ENCODE peak calls at places on chromosome 11, in five cellular contexts. A, W, S, N and B are unnamed samples.

GRCh38 chr11:127035812-127036211 is 35.2 kb upstream of the KIRREL3 start:
- DNase-seq in A (no peak), W (no peak), S (no peak), N (no peak), B (no peak)

GRCh38 chr11:129917231-129917630 is 21.9 kb upstream of the NFRKB start:
- DNase-seq in A (no peak), W (no peak), S (no peak), N (no peak), B (peak)

GRCh38 chr11:19437760-19438159 is 197.0 kb upstream of the E2F8 start:
- DNase-seq in A (no peak), W (no peak), S (no peak), N (no peak), B (peak)

GRCh38 chr11:134750619-134751018 is 338.6 kb upstream of the B3GAT1 start:
- DNase-seq in A (no peak), W (no peak), S (no peak), N (no peak), B (no peak)

GRCh38 chr11:45285931-45286632 is at the start of gene SYT13:
- DNase-seq in A (peak), W (no peak), S (peak), N (no peak), B (no peak)

GRCh38 chr11:31943056-31943780 is 132.1 kb upstream of the PAX6 start:
- DNase-seq in A (no peak), W (no peak), S (peak), N (no peak), B (no peak)

GRCh38 chr11:25939691-25940090 is 392.2 kb upstream of the ANO3 start:
- DNase-seq in A (no peak), W (no peak), S (no peak), N (no peak), B (no peak)

GRCh38 chr11:96755752-96756151 is 365.9 kb downstream of the JRKL start:
- DNase-seq in A (no peak), W (no peak), S (no peak), N (no peak), B (no peak)

GRCh38 chr11:109729761-109730160 is 307.8 kb downstream of the C11orf87 start:
- DNase-seq in A (peak), W (no peak), S (no peak), N (peak), B (no peak)

GRCh38 chr11:47395225-47396048 is 13.0 kb upstream of the SLC39A13 start:
- DNase-seq in A (no peak), W (no peak), S (no peak), N (no peak), B (no peak)

GRCh38 chr11:127890026-127890611 is 697.2 kb downstream of the ETS1 start:
- DNase-seq in A (no peak), W (no peak), S (no peak), N (no peak), B (peak)

GRCh38 chr11:1574256-1575242 is 2.5 kb upstream of the DUSP8 start:
- DNase-seq in A (peak), W (peak), S (peak), N (peak), B (peak)

GRCh38 chr11:64318694-64319420 is 936 bp downstream of the PRDX5 start:
- DNase-seq in A (peak), W (no peak), S (no peak), N (no peak), B (no peak)

GRCh38 chr11:69101100-69101791 is 52.5 kb downstream of the TPCN2 start:
- DNase-seq in A (peak), W (peak), S (peak), N (peak), B (peak)

GRCh38 chr11:64355078-64355940 is 3.7 kb upstream of the RPS6KA4 start:
- DNase-seq in A (peak), W (peak), S (peak), N (no peak), B (peak)

GRCh38 chr11:89495951-89496350 is 4.8 kb upstream of the NOX4 start:
- DNase-seq in A (peak), W (no peak), S (peak), N (no peak), B (peak)

GRCh38 chr11:108835624-108836023 is 170.8 kb downstream of the DDX10 start:
- DNase-seq in A (no peak), W (no peak), S (no peak), N (no peak), B (no peak)

GRCh38 chr11:112878228-112878627 is 83.0 kb upstream of the NCAM1 start:
- DNase-seq in A (no peak), W (no peak), S (peak), N (no peak), B (no peak)

GRCh38 chr11:45142241-45142885 is 4.1 kb upstream of the PRDM11 start:
- DNase-seq in A (no peak), W (no peak), S (no peak), N (no peak), B (no peak)

GRCh38 chr11:18383388-18384156 is 10.8 kb upstream of the LDHA start:
- DNase-seq in A (peak), W (peak), S (peak), N (peak), B (peak)

GRCh38 chr11:122367809-122368231 is 251.8 kb upstream of the BLID start:
- DNase-seq in A (peak), W (no peak), S (peak), N (no peak), B (no peak)

GRCh38 chr11:58060535-58060934 is 29.8 kb downstream of the OR6Q1 start:
- DNase-seq in A (no peak), W (no peak), S (no peak), N (no peak), B (no peak)

GRCh38 chr11:67504950-67505561 is at the start of gene PITPNM1:
- DNase-seq in A (peak), W (peak), S (peak), N (no peak), B (peak)

GRCh38 chr11:60803273-60803936 is 18.3 kb downstream of the MS4A10 start:
- DNase-seq in A (no peak), W (no peak), S (no peak), N (no peak), B (no peak)

GRCh38 chr11:128734439-128735224 is 40.8 kb downstream of the FLI1 start:
- DNase-seq in A (no peak), W (peak), S (no peak), N (peak), B (no peak)

GRCh38 chr11:101920992-101921391 is 4.7 kb upstream of the ANGPTL5 start:
- DNase-seq in A (no peak), W (no peak), S (no peak), N (no peak), B (peak)

GRCh38 chr11:105000167-105000566 is 22.8 kb downstream of the CASP5 start:
- DNase-seq in A (no peak), W (no peak), S (peak), N (no peak), B (peak)

GRCh38 chr11:61011950-61012830 is 40.7 kb downstream of the CD6 start:
- DNase-seq in A (no peak), W (no peak), S (peak), N (no peak), B (no peak)

GRCh38 chr11:105211806-105212531 is 72.4 kb upstream of the CARD18 start:
- DNase-seq in A (no peak), W (no peak), S (no peak), N (no peak), B (peak)

GRCh38 chr11:127733552-127733951 is 733.0 kb upstream of the KIRREL3 start:
- DNase-seq in A (no peak), W (no peak), S (no peak), N (no peak), B (no peak)

GRCh38 chr11:76800466-76801200 is 17.5 kb downstream of the TSKU start:
- DNase-seq in A (no peak), W (no peak), S (no peak), N (no peak), B (no peak)

GRCh38 chr11:47356998-47357329 is 4.5 kb upstream of the MYBPC3 start:
- DNase-seq in A (no peak), W (no peak), S (no peak), N (no peak), B (no peak)

GRCh38 chr11:103671143-103671651 is 365.2 kb upstream of the DDI1 start:
- DNase-seq in A (no peak), W (no peak), S (no peak), N (no peak), B (peak)
- TF ChIP-seq EZH2phosphoT487 in A (no peak), W (no peak), S (no peak), N (no peak), B (no peak)

GRCh38 chr11:15651782-15652181 is 537.1 kb downstream of the INSC start:
- DNase-seq in A (no peak), W (no peak), S (peak), N (no peak), B (no peak)

GRCh38 chr11:15653191-15653590 is 538.5 kb downstream of the INSC start:
- DNase-seq in A (no peak), W (no peak), S (no peak), N (no peak), B (no peak)

GRCh38 chr11:15651033-15651432 is 536.3 kb downstream of the INSC start:
- DNase-seq in A (no peak), W (no peak), S (no peak), N (no peak), B (no peak)

GRCh38 chr11:15649371-15650104 is 534.8 kb downstream of the INSC start:
- DNase-seq in A (peak), W (no peak), S (no peak), N (no peak), B (no peak)

DNA sequence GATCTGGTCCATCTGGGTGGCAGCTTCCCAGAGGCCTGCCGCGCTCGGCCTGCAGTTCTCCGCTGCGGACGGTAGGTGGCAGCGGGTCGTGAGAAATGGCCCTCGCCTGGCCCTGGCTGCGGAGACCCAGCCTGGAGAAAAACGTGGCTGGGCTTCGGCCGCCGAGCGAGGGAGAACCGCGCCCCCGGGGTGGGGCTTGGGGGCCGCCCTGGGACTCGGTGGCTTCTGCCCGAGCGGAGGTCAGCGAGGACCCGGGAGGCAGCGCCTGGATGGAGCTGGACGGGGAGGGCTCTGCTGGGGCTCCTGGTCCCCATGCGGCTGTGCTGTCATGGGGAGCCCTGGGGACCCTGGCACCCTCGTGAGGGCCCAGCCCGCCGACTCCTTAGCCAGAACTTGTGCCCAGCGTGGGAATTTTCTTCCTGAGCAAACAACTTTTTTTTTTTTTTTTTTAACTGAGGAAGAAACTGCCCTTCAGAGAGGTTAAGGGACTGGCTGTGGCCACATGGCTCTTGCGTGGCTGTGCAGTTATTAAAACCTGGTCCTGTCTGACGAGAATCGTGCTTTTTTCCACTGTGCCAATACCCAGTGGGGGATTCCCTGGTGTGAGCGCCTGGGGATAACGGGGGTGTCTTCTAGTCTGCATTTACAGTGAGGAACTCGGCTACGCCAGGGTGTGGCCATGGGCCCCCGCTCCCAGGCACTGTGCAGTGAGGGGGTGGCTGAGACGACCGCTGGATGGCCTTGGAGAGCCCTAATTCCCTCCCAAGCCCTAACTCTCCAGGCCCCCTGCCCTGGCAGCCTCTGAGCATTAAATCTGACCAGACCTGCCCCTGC is 535.6 kb downstream of the INSC start:
- DNase-seq in A (peak), W (peak), S (peak), N (peak), B (peak)
- TF ChIP-seq CTCF in A (peak), W (peak), S (peak), N (peak), B (peak)

GRCh38 chr11:62552465-62552782 is 5.8 kb upstream of the AHNAK start:
- DNase-seq in A (peak), W (no peak), S (peak), N (no peak), B (peak)
- TF ChIP-seq EZH2phosphoT487 in A (no peak), W (no peak), S (peak), N (no peak), B (no peak)

GRCh38 chr11:117538256-117538655 is 210.6 kb downstream of the CEP164 start:
- DNase-seq in A (no peak), W (no peak), S (peak), N (no peak), B (no peak)

GRCh38 chr11:117532568-117532967 is 204.9 kb downstream of the CEP164 start:
- DNase-seq in A (no peak), W (no peak), S (no peak), N (no peak), B (no peak)

GRCh38 chr11:117535870-117536411 is 208.3 kb downstream of the CEP164 start:
- DNase-seq in A (no peak), W (no peak), S (no peak), N (no peak), B (no peak)

GRCh38 chr11:117538731-117539130 is 211.1 kb downstream of the CEP164 start:
- DNase-seq in A (peak), W (no peak), S (peak), N (no peak), B (no peak)

GRCh38 chr11:117535201-117535869 is 207.7 kb downstream of the CEP164 start:
- DNase-seq in A (no peak), W (no peak), S (no peak), N (no peak), B (no peak)
- TF ChIP-seq CTCF in A (no peak), W (no peak), S (no peak), N (no peak), B (no peak)

GRCh38 chr11:94170953-94171352 is 42.3 kb downstream of the PANX1 start:
- DNase-seq in A (no peak), W (no peak), S (no peak), N (no peak), B (no peak)

GRCh38 chr11:94168882-94169281 is 40.2 kb downstream of the PANX1 start:
- DNase-seq in A (no peak), W (no peak), S (no peak), N (no peak), B (no peak)

GRCh38 chr11:94169930-94170329 is 41.3 kb downstream of the PANX1 start:
- DNase-seq in A (no peak), W (no peak), S (no peak), N (no peak), B (no peak)

GRCh38 chr11:94171693-94172440 is 43.2 kb downstream of the PANX1 start:
- DNase-seq in A (peak), W (peak), S (peak), N (peak), B (peak)

DNA sequence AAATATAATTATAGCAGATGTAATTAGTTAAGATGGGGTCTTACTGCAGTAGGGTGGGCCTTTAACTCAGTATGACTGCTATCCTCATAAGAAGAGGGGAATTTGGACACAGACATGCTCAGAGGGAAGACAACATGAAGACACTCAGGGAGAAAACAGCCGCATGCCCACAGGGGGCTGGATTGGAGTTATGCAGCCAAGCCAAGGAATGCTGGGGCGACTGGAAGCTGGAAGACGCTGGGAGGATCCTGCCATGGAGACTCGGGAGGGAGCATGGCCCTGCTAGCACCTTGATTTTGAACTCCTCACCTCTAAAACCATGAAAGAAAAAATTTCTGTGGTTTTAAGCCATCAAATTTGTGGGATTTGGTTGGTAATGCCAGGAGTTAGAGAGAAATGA is 40.9 kb downstream of the PANX1 start:
- DNase-seq in A (no peak), W (no peak), S (no peak), N (no peak), B (no peak)
- TF ChIP-seq EZH2phosphoT487 in A (no peak), W (no peak), S (no peak), N (no peak), B (no peak)

DNA sequence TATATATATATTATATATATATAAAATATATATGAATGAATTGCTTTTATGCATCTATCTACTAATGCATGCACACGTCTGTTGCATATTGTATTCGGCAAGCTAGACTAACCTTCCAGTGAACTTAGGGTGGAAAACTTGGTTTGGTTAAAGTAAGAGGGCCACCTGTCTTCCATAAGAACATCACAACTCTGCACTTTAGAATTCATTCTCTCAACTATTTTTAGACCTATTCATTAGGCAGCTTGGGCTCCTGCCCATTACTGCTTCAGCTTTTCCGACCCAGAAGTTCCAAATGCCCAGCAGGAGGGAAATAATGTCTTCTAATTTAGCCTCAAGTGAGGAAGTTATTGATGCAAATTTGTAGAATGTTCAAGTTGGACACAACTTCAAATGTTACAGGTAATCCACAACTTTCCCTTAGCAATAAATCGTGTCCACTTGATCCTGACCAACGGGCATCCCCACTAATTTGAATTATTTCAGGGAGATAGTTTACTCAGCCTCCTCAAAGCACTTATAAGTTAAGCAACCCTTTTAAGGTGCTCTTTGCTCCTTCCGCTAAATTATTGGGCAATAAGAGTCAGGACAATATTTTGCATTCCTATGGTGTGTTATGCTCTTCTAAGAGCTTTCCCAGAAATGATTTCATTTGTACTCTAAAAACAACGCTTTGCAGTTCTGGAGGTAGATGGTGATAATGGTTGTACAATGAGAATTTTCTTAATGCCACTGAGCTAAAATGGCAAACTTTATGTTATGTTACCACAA is 132.3 kb downstream of the OPCML start:
- DNase-seq in A (no peak), W (no peak), S (no peak), N (no peak), B (no peak)
- TF ChIP-seq CTCF in A (no peak), W (no peak), S (no peak), N (no peak), B (no peak)

DNA sequence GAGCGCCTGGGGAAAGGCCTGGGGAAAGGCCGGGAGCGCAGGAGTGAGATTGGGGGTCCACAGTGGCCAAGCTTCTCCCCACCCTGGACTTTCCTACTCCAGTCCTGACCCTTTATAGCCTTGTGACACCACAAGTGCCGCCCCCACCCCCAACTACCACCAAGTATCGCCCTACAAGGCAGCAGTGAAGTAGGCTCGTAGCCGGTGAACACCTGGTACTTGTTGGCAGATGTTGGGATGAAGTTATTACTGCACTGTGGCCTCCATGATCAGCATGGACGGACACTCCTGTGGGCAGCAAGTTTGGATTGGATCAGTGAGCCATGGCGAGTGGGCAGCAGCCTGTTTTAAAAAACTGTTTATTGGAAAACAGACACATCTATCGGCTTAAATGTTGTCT is 45.0 kb downstream of the EIF3F start:
- DNase-seq in A (no peak), W (no peak), S (no peak), N (no peak), B (no peak)
- TF ChIP-seq EZH2phosphoT487 in A (no peak), W (no peak), S (no peak), N (no peak), B (no peak)

GRCh38 chr11:12015486-12015885 is 7.1 kb upstream of the DKK3 start:
- DNase-seq in A (no peak), W (no peak), S (no peak), N (no peak), B (no peak)

GRCh38 chr11:12017243-12017678 is 8.8 kb upstream of the DKK3 start:
- DNase-seq in A (no peak), W (no peak), S (no peak), N (no peak), B (no peak)

GRCh38 chr11:12013771-12014170 is 5.3 kb upstream of the DKK3 start:
- DNase-seq in A (no peak), W (no peak), S (no peak), N (no peak), B (peak)

GRCh38 chr11:12017865-12018453 is 9.5 kb upstream of the DKK3 start:
- DNase-seq in A (no peak), W (no peak), S (no peak), N (no peak), B (no peak)

DNA sequence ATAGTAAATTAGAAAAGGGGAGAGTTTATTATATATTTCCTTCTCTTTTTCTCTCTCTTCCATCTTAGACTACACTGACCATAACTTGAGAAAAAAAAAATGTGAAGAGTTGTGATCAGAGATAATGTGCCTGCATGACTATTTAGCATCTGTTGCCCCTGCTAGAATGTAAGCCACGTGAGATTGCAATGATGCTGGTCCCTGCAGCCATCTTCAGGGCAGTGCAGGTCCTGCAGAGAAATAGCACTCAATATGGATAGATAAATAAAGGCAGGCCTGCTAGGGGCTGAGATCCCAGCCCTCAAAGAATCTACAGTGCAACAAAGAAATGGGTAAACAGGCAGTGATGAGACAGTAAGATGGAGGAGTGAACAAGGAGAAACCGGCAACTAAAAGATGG is 7.8 kb upstream of the DKK3 start:
- DNase-seq in A (no peak), W (no peak), S (no peak), N (no peak), B (no peak)
- TF ChIP-seq CTCF in A (no peak), W (no peak), S (no peak), N (no peak), B (peak)